ENCODE peak calls at places on chromosomes 12 and 14, in seven cellular contexts. O is right atrium auricular region, Q is AG04450, N is astrocyte of the spinal cord, K is ovary, L is epithelial cell of esophagus, X is cardiac muscle cell. M is an unnamed sample.

GRCh38 chr14:93112891-93113677 is 2.6 kb downstream of the ITPK1 start:
- DNase-seq in N (peak), L (peak), Q (peak), K (peak), O (peak), X (peak), M (peak)

GRCh38 chr12:47189753-47190152 is 110.0 kb upstream of the AMIGO2 start:
- DNase-seq in O (no peak), N (no peak), Q (no peak), L (no peak), X (peak), K (peak), M (no peak)

GRCh38 chr12:113208041-113208934 is 13.0 kb upstream of the TPCN1 start:
- DNase-seq in O (no peak), N (peak), K (no peak), Q (no peak), L (no peak), X (peak), M (peak)

GRCh38 chr14:74263181-74263580 is 23.9 kb downstream of the VSX2 start:
- DNase-seq in N (no peak), K (no peak), L (no peak), X (no peak), O (no peak), Q (no peak), M (no peak)

GRCh38 chr12:120093592-120094355 is 22.8 kb downstream of the RAB35 start:
- DNase-seq in L (no peak), K (no peak), O (no peak), Q (no peak), N (no peak), X (no peak), M (no peak)

GRCh38 chr12:71871116-71871515 is 31.6 kb downstream of the TBC1D15 start:
- DNase-seq in X (peak), L (peak), Q (peak), K (no peak), O (no peak), N (peak), M (no peak)

GRCh38 chr14:39562175-39562574 is 129.9 kb upstream of the FBXO33 start:
- DNase-seq in K (no peak), O (no peak), Q (no peak), L (no peak), X (no peak), N (no peak), M (no peak)

GRCh38 chr14:33617154-33617553 is 333.7 kb downstream of the EGLN3 start:
- DNase-seq in Q (no peak), K (no peak), L (peak), N (peak), X (peak), O (no peak), M (no peak)

GRCh38 chr14:67940894-67941455 is 121.4 kb downstream of the RAD51B start:
- DNase-seq in O (no peak), N (peak), X (peak), K (no peak), Q (peak), L (no peak), M (no peak)

GRCh38 chr12:10965511-10965910 is 21.2 kb downstream of the TAS2R50 start:
- DNase-seq in N (no peak), X (no peak), L (no peak), K (no peak), Q (no peak), O (no peak), M (no peak)

GRCh38 chr12:52391618-52392002 is 6.2 kb upstream of the KRT84 start:
- DNase-seq in X (peak), O (no peak), Q (no peak), L (peak), K (no peak), N (no peak), M (peak)

GRCh38 chr12:56676851-56677601 is 11.1 kb downstream of the PTGES3 start:
- DNase-seq in K (peak), O (peak), L (no peak), Q (no peak), X (no peak), N (no peak), M (no peak)

GRCh38 chr14:104536942-104537612 is 42.5 kb upstream of the C14orf180 start:
- DNase-seq in Q (no peak), X (peak), K (no peak), L (peak), O (no peak), N (peak), M (no peak)

GRCh38 chr14:63361790-63362189 is 43.1 kb upstream of the GPHB5 start:
- DNase-seq in K (no peak), Q (no peak), X (no peak), N (no peak), L (no peak), O (no peak), M (no peak)

GRCh38 chr12:28699029-28699428 is 450.0 kb upstream of the FAR2 start:
- DNase-seq in Q (no peak), X (no peak), K (no peak), O (no peak), L (no peak), N (no peak), M (no peak)

M was measured in heart left ventricle.